ENCODE peak calls at places on chromosomes 7 and 10, in five cellular contexts. One of them, this sample, is unnamed.

GRCh38 chr7:83984076-83984475 is 210.5 kb downstream of the SEMA3A start:
- DNase-seq in uterus: no peak
- DNase-seq in osteoblast: no peak
- DNase-seq in brain microvascular endothelial cell: no peak
- DNase-seq in PC-9: no peak
- DNase-seq in this sample: no peak

GRCh38 chr7:97337849-97338248 is 220.4 kb downstream of the SDHAF3 start:
- DNase-seq in osteoblast: peak; percentile 53
- DNase-seq in PC-9: no peak
- DNase-seq in uterus: no peak
- DNase-seq in brain microvascular endothelial cell: no peak
- DNase-seq in this sample: no peak

GRCh38 chr10:96292971-96293909 is 11.0 kb upstream of the DNTT start:
- DNase-seq in PC-9: no peak
- DNase-seq in brain microvascular endothelial cell: peak; percentile 15
- DNase-seq in uterus: no peak
- DNase-seq in osteoblast: peak; percentile 45
- DNase-seq in this sample: peak; percentile 38

GRCh38 chr7:113968713-113969112 is 49.9 kb upstream of the PPP1R3A start:
- DNase-seq in osteoblast: no peak
- DNase-seq in brain microvascular endothelial cell: no peak
- DNase-seq in PC-9: no peak
- DNase-seq in uterus: no peak
- DNase-seq in this sample: no peak

GRCh38 chr7:106050002-106050742 is 61.9 kb downstream of the SYPL1 start:
- DNase-seq in osteoblast: no peak
- DNase-seq in brain microvascular endothelial cell: peak; percentile 6
- DNase-seq in uterus: peak; percentile 69
- DNase-seq in PC-9: peak; percentile 32
- DNase-seq in this sample: no peak

GRCh38 chr7:151459726-151460473 is 20.0 kb upstream of the CRYGN start:
- DNase-seq in uterus: peak; percentile 90
- DNase-seq in PC-9: peak; percentile 86
- DNase-seq in brain microvascular endothelial cell: peak; percentile 76
- DNase-seq in osteoblast: peak; percentile 91
- DNase-seq in this sample: peak; percentile 88

GRCh38 chr10:58952747-58953466 is 223.5 kb upstream of the PHYHIPL start:
- DNase-seq in osteoblast: no peak
- DNase-seq in PC-9: peak; percentile 15
- DNase-seq in uterus: peak; percentile 35
- DNase-seq in brain microvascular endothelial cell: peak; percentile 66
- DNase-seq in this sample: peak; percentile 62

GRCh38 chr10:5500910-5501309 is 1.5 kb upstream of the CALML5 start:
- DNase-seq in osteoblast: peak; percentile 58
- DNase-seq in brain microvascular endothelial cell: no peak
- DNase-seq in PC-9: no peak
- DNase-seq in uterus: no peak
- DNase-seq in this sample: no peak

GRCh38 chr10:55800607-55801241 is 560.3 kb downstream of the ZWINT start:
- DNase-seq in osteoblast: no peak
- DNase-seq in uterus: no peak
- DNase-seq in brain microvascular endothelial cell: no peak
- DNase-seq in PC-9: no peak
- DNase-seq in this sample: no peak

GRCh38 chr10:43138757-43139241 is 554 bp downstream of the CSGALNACT2 start:
- DNase-seq in PC-9: peak; percentile 23
- DNase-seq in uterus: no peak
- DNase-seq in osteoblast: peak; percentile 82
- DNase-seq in brain microvascular endothelial cell: peak; percentile 35
- DNase-seq in this sample: peak; percentile 38

GRCh38 chr10:85927952-85928677 is 438.5 kb downstream of the GRID1 start:
- DNase-seq in osteoblast: no peak
- DNase-seq in uterus: no peak
- DNase-seq in PC-9: no peak
- DNase-seq in brain microvascular endothelial cell: no peak
- DNase-seq in this sample: no peak

GRCh38 chr7:40824461-40824860 is 689.7 kb downstream of the SUGCT start:
- DNase-seq in PC-9: no peak
- DNase-seq in osteoblast: no peak
- DNase-seq in brain microvascular endothelial cell: no peak
- DNase-seq in uterus: no peak
- DNase-seq in this sample: peak; percentile 31

GRCh38 chr10:80767940-80768339 is 230.2 kb downstream of the SH2D4B start:
- DNase-seq in uterus: no peak
- DNase-seq in brain microvascular endothelial cell: no peak
- DNase-seq in PC-9: no peak
- DNase-seq in osteoblast: no peak
- DNase-seq in this sample: no peak

GRCh38 chr10:99854860-99855259 is 72.4 kb downstream of the ABCC2 start:
- DNase-seq in brain microvascular endothelial cell: peak; percentile 81
- DNase-seq in PC-9: no peak
- DNase-seq in osteoblast: peak; percentile 90
- DNase-seq in uterus: no peak
- DNase-seq in this sample: peak; percentile 85

GRCh38 chr7:72430531-72430930 is 18.4 kb upstream of the CALN1 start:
- DNase-seq in brain microvascular endothelial cell: no peak
- DNase-seq in osteoblast: no peak
- DNase-seq in uterus: no peak
- DNase-seq in PC-9: no peak
- DNase-seq in this sample: no peak

GRCh38 chr10:104577861-104578480 is 63.1 kb upstream of the SORCS3 start:
- DNase-seq in uterus: no peak
- DNase-seq in osteoblast: no peak
- DNase-seq in brain microvascular endothelial cell: no peak
- DNase-seq in PC-9: no peak
- DNase-seq in this sample: no peak

GRCh38 chr10:104735036-104735435 is 93.9 kb downstream of the SORCS3 start:
- DNase-seq in osteoblast: no peak
- DNase-seq in PC-9: no peak
- DNase-seq in brain microvascular endothelial cell: no peak
- DNase-seq in uterus: no peak
- DNase-seq in this sample: no peak

GRCh38 chr10:43383204-43383971 is 12.0 kb downstream of the FXYD4 start:
- DNase-seq in PC-9: no peak
- DNase-seq in osteoblast: no peak
- DNase-seq in brain microvascular endothelial cell: no peak
- DNase-seq in uterus: no peak
- DNase-seq in this sample: no peak

GRCh38 chr7:100429637-100430449 is at the start of gene MEPCE:
- DNase-seq in osteoblast: peak; percentile 100
- DNase-seq in brain microvascular endothelial cell: peak; percentile 97
- DNase-seq in PC-9: peak; percentile 97
- DNase-seq in uterus: peak; percentile 98
- DNase-seq in this sample: peak; percentile 98

GRCh38 chr10:28566458-28566857 is 33.5 kb downstream of the WAC start:
- DNase-seq in brain microvascular endothelial cell: no peak
- DNase-seq in uterus: no peak
- DNase-seq in osteoblast: no peak
- DNase-seq in PC-9: no peak
- DNase-seq in this sample: no peak

GRCh38 chr7:5594616-5595544 is 171.2 kb upstream of the TNRC18 start:
- DNase-seq in brain microvascular endothelial cell: peak; percentile 17
- DNase-seq in osteoblast: peak; percentile 90
- DNase-seq in PC-9: no peak
- DNase-seq in uterus: peak; percentile 48
- DNase-seq in this sample: peak; percentile 55

GRCh38 chr10:12513775-12514663 is 164.7 kb downstream of the CAMK1D start:
- DNase-seq in brain microvascular endothelial cell: no peak
- DNase-seq in uterus: no peak
- DNase-seq in PC-9: no peak
- DNase-seq in osteoblast: no peak
- DNase-seq in this sample: no peak

GRCh38 chr10:62763155-62763554 is 41.4 kb upstream of the ADO start:
- DNase-seq in PC-9: no peak
- DNase-seq in osteoblast: peak; percentile 54
- DNase-seq in uterus: no peak
- DNase-seq in brain microvascular endothelial cell: no peak
- DNase-seq in this sample: no peak

GRCh38 chr10:47370878-47371277 is 13.2 kb downstream of the ZNF488 start:
- DNase-seq in uterus: no peak
- DNase-seq in osteoblast: peak; percentile 65
- DNase-seq in PC-9: no peak
- DNase-seq in brain microvascular endothelial cell: no peak
- DNase-seq in this sample: no peak

GRCh38 chr7:11404355-11404754 is 427.6 kb downstream of the THSD7A start:
- DNase-seq in osteoblast: no peak
- DNase-seq in PC-9: no peak
- DNase-seq in uterus: no peak
- DNase-seq in brain microvascular endothelial cell: no peak
- DNase-seq in this sample: no peak

GRCh38 chr10:106267591-106267990 is 896.9 kb downstream of the SORCS1 start:
- DNase-seq in osteoblast: no peak
- DNase-seq in uterus: no peak
- DNase-seq in brain microvascular endothelial cell: no peak
- DNase-seq in PC-9: no peak
- DNase-seq in this sample: no peak

GRCh38 chr10:106268000-106268399 is 896.5 kb downstream of the SORCS1 start:
- DNase-seq in osteoblast: no peak
- DNase-seq in brain microvascular endothelial cell: no peak
- DNase-seq in uterus: no peak
- DNase-seq in PC-9: no peak
- DNase-seq in this sample: no peak

GRCh38 chr10:106271237-106271636 is 893.3 kb downstream of the SORCS1 start:
- DNase-seq in osteoblast: no peak
- DNase-seq in PC-9: no peak
- DNase-seq in uterus: no peak
- DNase-seq in brain microvascular endothelial cell: no peak
- DNase-seq in this sample: no peak
- TF ChIP-seq CTCF in osteoblast: no peak
- TF ChIP-seq CTCF in PC-9: no peak
- TF ChIP-seq CTCF in uterus: no peak
- TF ChIP-seq CTCF in brain microvascular endothelial cell: no peak
- TF ChIP-seq CTCF in this sample: peak; percentile 20

GRCh38 chr10:17022898-17023297 is 106.7 kb downstream of the CUBN start:
- DNase-seq in uterus: no peak
- DNase-seq in brain microvascular endothelial cell: no peak
- DNase-seq in osteoblast: no peak
- DNase-seq in PC-9: no peak
- DNase-seq in this sample: no peak
- H3K4me3 ChIP-seq in uterus: no peak overlapping the region
- H3K4me3 ChIP-seq in brain microvascular endothelial cell: no peak overlapping the region
- H3K4me3 ChIP-seq in osteoblast: peak overlapping the region; percentile 5
- H3K4me3 ChIP-seq in PC-9: no peak overlapping the region
- H3K4me3 ChIP-seq in this sample: no peak overlapping the region

GRCh38 chr10:103155485-103156085 is 37.5 kb downstream of the NT5C2 start:
- DNase-seq in osteoblast: no peak
- DNase-seq in PC-9: no peak
- DNase-seq in brain microvascular endothelial cell: no peak
- DNase-seq in uterus: no peak
- DNase-seq in this sample: no peak

GRCh38 chr10:103153302-103153759 is 39.7 kb downstream of the NT5C2 start:
- DNase-seq in uterus: peak; percentile 25
- DNase-seq in brain microvascular endothelial cell: no peak
- DNase-seq in PC-9: no peak
- DNase-seq in osteoblast: no peak
- DNase-seq in this sample: peak; percentile 65

GRCh38 chr10:103153765-103154197 is 39.3 kb downstream of the NT5C2 start:
- DNase-seq in brain microvascular endothelial cell: no peak
- DNase-seq in uterus: no peak
- DNase-seq in PC-9: no peak
- DNase-seq in osteoblast: no peak
- DNase-seq in this sample: peak; percentile 63

GRCh38 chr10:103157246-103157645 is 35.8 kb downstream of the NT5C2 start:
- DNase-seq in brain microvascular endothelial cell: no peak
- DNase-seq in PC-9: no peak
- DNase-seq in uterus: no peak
- DNase-seq in osteoblast: no peak
- DNase-seq in this sample: no peak

GRCh38 chr10:103154464-103155299 is 38.4 kb downstream of the NT5C2 start:
- DNase-seq in uterus: no peak
- DNase-seq in osteoblast: no peak
- DNase-seq in PC-9: no peak
- DNase-seq in brain microvascular endothelial cell: no peak
- DNase-seq in this sample: peak; percentile 13
- TF ChIP-seq CTCF in uterus: no peak
- TF ChIP-seq CTCF in osteoblast: no peak
- TF ChIP-seq CTCF in PC-9: no peak
- TF ChIP-seq CTCF in brain microvascular endothelial cell: no peak
- TF ChIP-seq CTCF in this sample: no peak

GRCh38 chr7:47535033-47535703 is 46.7 kb downstream of the TNS3 start:
- DNase-seq in brain microvascular endothelial cell: no peak
- DNase-seq in osteoblast: peak; percentile 90
- DNase-seq in uterus: no peak
- DNase-seq in PC-9: no peak
- DNase-seq in this sample: peak; percentile 22
- H3K4me3 ChIP-seq in brain microvascular endothelial cell: peak overlapping the region; percentile 77
- H3K4me3 ChIP-seq in osteoblast: no peak overlapping the region
- H3K4me3 ChIP-seq in uterus: no peak overlapping the region
- H3K4me3 ChIP-seq in PC-9: no peak overlapping the region
- H3K4me3 ChIP-seq in this sample: no peak overlapping the region

DNA sequence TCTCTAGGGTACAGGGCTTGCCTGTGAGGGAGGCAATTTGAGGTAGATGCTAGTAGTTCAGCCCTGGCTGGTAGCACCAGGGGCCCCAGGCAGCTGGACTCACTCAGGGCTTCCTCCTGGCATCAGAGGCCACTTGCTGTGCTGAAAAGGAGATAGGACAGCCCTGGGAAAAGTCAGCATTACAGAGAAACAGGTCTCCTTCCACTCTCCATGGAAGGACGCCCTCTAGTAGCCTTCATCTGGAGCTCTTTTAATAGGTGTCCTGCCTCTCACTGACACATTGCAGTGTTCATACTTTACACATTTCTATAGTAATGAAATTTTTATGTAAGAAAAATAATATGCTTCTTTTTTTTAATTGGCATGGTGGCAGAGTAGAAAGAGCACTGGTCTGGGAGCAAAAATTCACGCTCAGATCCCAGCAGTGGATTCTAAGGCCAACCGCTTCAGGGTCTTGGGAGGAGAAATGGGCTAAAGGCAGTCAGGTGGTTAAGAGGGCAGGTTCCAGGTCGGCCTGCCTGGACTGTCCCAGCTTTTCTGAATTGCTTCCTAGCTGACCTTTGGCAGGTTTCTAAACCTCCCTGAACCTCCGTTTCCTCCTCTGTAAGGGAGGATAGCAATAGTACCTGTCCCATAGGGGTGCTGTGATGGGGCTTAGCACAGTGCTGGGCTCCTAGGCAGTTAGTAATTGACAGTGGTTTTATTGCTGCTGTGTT is 35.8 kb downstream of the AIFM2 start:
- DNase-seq in osteoblast: no peak
- DNase-seq in uterus: no peak
- DNase-seq in brain microvascular endothelial cell: no peak
- DNase-seq in PC-9: no peak
- DNase-seq in this sample: no peak
- TF ChIP-seq CTCF in osteoblast: no peak
- TF ChIP-seq CTCF in uterus: no peak
- TF ChIP-seq CTCF in brain microvascular endothelial cell: no peak
- TF ChIP-seq CTCF in PC-9: no peak
- TF ChIP-seq CTCF in this sample: no peak

GRCh38 chr7:102934670-102935069 is 21.9 kb downstream of the LRRC17 start:
- DNase-seq in brain microvascular endothelial cell: no peak
- DNase-seq in PC-9: no peak
- DNase-seq in uterus: no peak
- DNase-seq in osteoblast: peak; percentile 21
- DNase-seq in this sample: no peak
- H3K4me3 ChIP-seq in brain microvascular endothelial cell: no peak overlapping the region
- H3K4me3 ChIP-seq in PC-9: no peak overlapping the region
- H3K4me3 ChIP-seq in uterus: peak overlapping the region; percentile 28
- H3K4me3 ChIP-seq in osteoblast: no peak overlapping the region
- H3K4me3 ChIP-seq in this sample: no peak overlapping the region

This sample was measured in astrocyte of the spinal cord.